ENCODE peak calls at places on chromosome 5, in ten cellular contexts. F is HL-60, U is kidney, Z is Calu3, A is GM20000, P is fibroblast of lung, T is breast epithelium, Q is K562, V is right atrium auricular region, X is ovary. E is an unnamed sample.

GRCh38 chr5:59007460-59008063 is 424.7 kb downstream of the RAB3C start:
- DNase-seq in F (no peak), U (no peak), Z (no peak), A (peak; percentile 23), P (peak; percentile 14), T (no peak), Q (no peak), V (no peak), X (no peak), E (no peak)

GRCh38 chr5:108634251-108634950 is 113.3 kb upstream of the FER start:
- DNase-seq in F (no peak), U (no peak), Z (no peak), A (no peak), P (peak; percentile 37), T (no peak), Q (no peak), V (no peak), X (no peak), E (no peak)

GRCh38 chr5:92641031-92641962 is 939.7 kb downstream of the NR2F1-AS1 start:
- DNase-seq in F (no peak), U (peak; percentile 15), Z (peak; percentile 51), A (no peak), P (peak; percentile 82), T (no peak), Q (no peak), V (no peak), X (peak; percentile 14), E (no peak)

GRCh38 chr5:55604611-55605067 is 69.9 kb upstream of the PLPP1 start:
- DNase-seq in F (no peak), U (no peak), Z (no peak), A (no peak), P (peak; percentile 86), T (no peak), Q (no peak), V (peak; percentile 50), X (no peak), E (peak; percentile 49)

GRCh38 chr5:9653811-9654210 is 23.7 kb upstream of the TAS2R1 start:
- DNase-seq in F (no peak), U (no peak), Z (no peak), A (peak; percentile 39), P (peak; percentile 91), T (no peak), Q (no peak), V (no peak), X (no peak), E (peak; percentile 86)

GRCh38 chr5:17438027-17438426 is 60.0 kb upstream of the TAF11L2 start:
- DNase-seq in F (no peak), U (no peak), Z (no peak), A (no peak), P (no peak), T (no peak), Q (no peak), V (no peak), X (no peak), E (no peak)

GRCh38 chr5:81207009-81207408 is 26.1 kb upstream of the CKMT2 start:
- DNase-seq in F (no peak), U (no peak), Z (peak; percentile 25), A (no peak), P (no peak), T (no peak), Q (peak; percentile 18), V (no peak), X (no peak), E (no peak)

GRCh38 chr5:10445352-10445751 is 3.7 kb downstream of the ROPN1L start:
- DNase-seq in F (peak; percentile 79), U (no peak), Z (no peak), A (no peak), P (no peak), T (no peak), Q (no peak), V (no peak), X (no peak), E (peak; percentile 40)

GRCh38 chr5:87645241-87645640 is 232.5 kb upstream of the CCNH start:
- DNase-seq in F (no peak), U (no peak), Z (peak; percentile 6), A (no peak), P (no peak), T (no peak), Q (no peak), V (no peak), X (no peak), E (no peak)

GRCh38 chr5:96961053-96961452 is 25.2 kb downstream of the LNPEP start:
- DNase-seq in F (no peak), U (no peak), Z (no peak), A (peak; percentile 42), P (no peak), T (no peak), Q (no peak), V (no peak), X (no peak), E (no peak)

GRCh38 chr5:3875144-3875543 is 279.5 kb downstream of the IRX1 start:
- DNase-seq in F (no peak), U (peak; percentile 64), Z (no peak), A (no peak), P (no peak), T (no peak), Q (no peak), V (no peak), X (no peak), E (peak; percentile 48)

GRCh38 chr5:116395708-116396203 is 178.9 kb downstream of the SEMA6A start:
- DNase-seq in F (no peak), U (no peak), Z (no peak), A (no peak), P (no peak), T (no peak), Q (no peak), V (no peak), X (no peak), E (no peak)

GRCh38 chr5:173397531-173397930 is 69.3 kb upstream of the STC2 start:
- DNase-seq in F (peak; percentile 2), U (no peak), Z (no peak), A (no peak), P (no peak), T (no peak), Q (no peak), V (no peak), X (no peak), E (no peak)

GRCh38 chr5:173395933-173396308 is 67.7 kb upstream of the STC2 start:
- DNase-seq in F (no peak), U (no peak), Z (no peak), A (no peak), P (no peak), T (no peak), Q (no peak), V (no peak), X (no peak), E (no peak)

GRCh38 chr5:173395257-173395932 is 67.2 kb upstream of the STC2 start:
- DNase-seq in F (no peak), U (no peak), Z (peak; percentile 15), A (no peak), P (peak; percentile 60), T (no peak), Q (peak; percentile 29), V (no peak), X (no peak), E (no peak)

GRCh38 chr5:173394701-173395100 is 66.5 kb upstream of the STC2 start:
- DNase-seq in F (no peak), U (no peak), Z (no peak), A (no peak), P (no peak), T (no peak), Q (no peak), V (no peak), X (no peak), E (no peak)

GRCh38 chr5:173396311-173396993 is 68.2 kb upstream of the STC2 start:
- DNase-seq in F (no peak), U (no peak), Z (peak; percentile 13), A (no peak), P (no peak), T (no peak), Q (no peak), V (no peak), X (no peak), E (no peak)
- TF ChIP-seq CTCF in F (no peak), U (no peak), Z (no peak), A (no peak), P (peak; percentile 23), T (no peak), Q (no peak), V (no peak), X (no peak), E (peak; percentile 21)

GRCh38 chr5:174601937-174602336 is 122.4 kb upstream of the MSX2 start:
- DNase-seq in F (no peak), U (no peak), Z (peak; percentile 74), A (no peak), P (peak; percentile 29), T (no peak), Q (no peak), V (no peak), X (no peak), E (no peak)

GRCh38 chr5:174596429-174596828 is 128.0 kb upstream of the MSX2 start:
- DNase-seq in F (no peak), U (no peak), Z (no peak), A (no peak), P (peak; percentile 73), T (no peak), Q (no peak), V (no peak), X (no peak), E (no peak)

DNA sequence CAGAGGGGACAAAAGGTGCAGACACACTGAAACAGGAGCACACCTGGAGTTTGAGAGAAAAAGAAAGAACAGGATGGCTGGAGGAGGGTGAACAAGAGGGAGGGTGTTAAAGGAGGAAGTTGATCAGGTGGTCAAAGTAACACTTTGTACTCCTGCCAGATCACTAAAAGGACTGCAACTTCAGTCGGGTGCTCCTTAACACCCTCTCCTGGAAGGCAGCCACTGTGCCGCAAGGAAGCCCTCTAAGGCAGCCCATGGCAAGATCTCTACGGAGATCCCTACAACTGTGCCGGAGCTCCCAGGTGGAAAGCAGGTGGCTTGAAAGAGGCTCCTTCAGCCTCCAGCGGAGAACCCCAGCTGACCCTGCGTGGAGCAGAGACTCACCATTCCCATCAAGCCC is 124.4 kb upstream of the MSX2 start:
- DNase-seq in F (no peak), U (no peak), Z (peak; percentile 55), A (no peak), P (no peak), T (no peak), Q (no peak), V (no peak), X (no peak), E (no peak)
- TF ChIP-seq CTCF in F (no peak), U (no peak), Z (no peak), A (no peak), P (no peak), T (no peak), Q (no peak), V (no peak), X (no peak), E (no peak)

DNA sequence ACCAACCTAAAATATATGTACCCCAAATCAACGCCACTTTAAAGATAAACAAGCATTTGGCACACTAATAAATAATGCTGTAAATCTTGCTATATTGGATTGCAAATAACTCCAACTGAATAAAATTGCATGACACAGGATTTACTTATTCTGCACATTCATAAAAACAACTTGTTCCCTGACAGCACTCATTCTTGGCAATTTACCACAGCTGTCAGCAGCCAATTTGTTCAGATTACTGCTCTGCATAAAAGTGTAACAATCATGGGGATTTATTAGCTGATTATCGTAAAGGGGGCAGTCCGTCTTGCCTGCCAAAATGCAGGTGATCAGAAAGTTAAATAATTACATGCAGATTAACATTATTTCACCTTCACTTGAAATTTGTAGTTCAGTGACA is 285.2 kb downstream of the SLF1 start:
- DNase-seq in F (no peak), U (no peak), Z (no peak), A (no peak), P (no peak), T (no peak), Q (no peak), V (no peak), X (no peak), E (no peak)
- TF ChIP-seq CTCF in F (no peak), U (no peak), Z (no peak), A (no peak), P (no peak), T (no peak), Q (no peak), V (no peak), X (no peak), E (no peak)

GRCh38 chr5:113452941-113453340 is 18.2 kb upstream of the TSSK1B start:
- DNase-seq in F (no peak), U (no peak), Z (no peak), A (no peak), P (no peak), T (no peak), Q (no peak), V (no peak), X (no peak), E (no peak)
- TF ChIP-seq CTCF in F (no peak), U (no peak), Z (no peak), A (no peak), P (no peak), T (no peak), Q (no peak), V (no peak), X (no peak), E (no peak)

E was measured in osteocyte.